ENCODE peak calls at places on chromosome 22, in four cellular contexts. One of them, this sample, is unnamed. For H3K9me3, the result is how much of the 10 kb centered on the place peaks cover.

GRCh38 chr22:40819741-40820140 is 595 bp upstream of the SLC25A17 start:
- DNase-seq in tibial nerve: no peak
- DNase-seq in ovary: no peak
- DNase-seq in A549: no peak
- DNase-seq in this sample: no peak

GRCh38 chr22:27815826-27816530 is 14.4 kb upstream of the MN1 start:
- DNase-seq in A549: no peak
- DNase-seq in tibial nerve: no peak
- DNase-seq in ovary: no peak
- DNase-seq in this sample: no peak

GRCh38 chr22:20774882-20775281 is 969 bp downstream of the SERPIND1 start:
- DNase-seq in ovary: no peak
- DNase-seq in A549: no peak
- DNase-seq in tibial nerve: no peak
- DNase-seq in this sample: no peak

GRCh38 chr22:44199164-44199563 is 18.4 kb downstream of the PARVG start:
- DNase-seq in ovary: no peak
- DNase-seq in tibial nerve: no peak
- DNase-seq in A549: no peak
- DNase-seq in this sample: no peak

GRCh38 chr22:39959640-39960447 is at the start of gene TMA7B:
- DNase-seq in tibial nerve: no peak
- DNase-seq in ovary: no peak
- DNase-seq in A549: peak
- DNase-seq in this sample: no peak

GRCh38 chr22:36055376-36056310 is 27.0 kb upstream of the RBFOX2 start:
- DNase-seq in A549: no peak
- DNase-seq in ovary: no peak
- DNase-seq in tibial nerve: no peak
- DNase-seq in this sample: no peak

GRCh38 chr22:36467946-36468345 is 13.5 kb downstream of the TXN2 start:
- DNase-seq in A549: peak
- DNase-seq in tibial nerve: no peak
- DNase-seq in ovary: no peak
- DNase-seq in this sample: no peak

GRCh38 chr22:39452740-39453040 is 4.1 kb upstream of the MGAT3 start:
- DNase-seq in A549: no peak
- DNase-seq in ovary: no peak
- DNase-seq in tibial nerve: no peak
- DNase-seq in this sample: no peak

GRCh38 chr22:24997023-24997422 is 44.5 kb downstream of the KIAA1671 start:
- DNase-seq in tibial nerve: no peak
- DNase-seq in A549: no peak
- DNase-seq in ovary: no peak
- DNase-seq in this sample: no peak

GRCh38 chr22:26708256-26709009 is 51.0 kb downstream of the MIAT start:
- DNase-seq in ovary: no peak
- DNase-seq in tibial nerve: no peak
- DNase-seq in A549: no peak
- DNase-seq in this sample: no peak

GRCh38 chr22:17035246-17035645 is 27.2 kb upstream of the GAB4 start:
- DNase-seq in A549: no peak
- DNase-seq in tibial nerve: no peak
- DNase-seq in ovary: no peak
- DNase-seq in this sample: peak

GRCh38 chr22:37674951-37675929 is at the start of gene LGALS1:
- DNase-seq in A549: peak
- DNase-seq in ovary: peak
- DNase-seq in tibial nerve: peak
- DNase-seq in this sample: peak

GRCh38 chr22:19522881-19523239 is 1.4 kb downstream of the CLDN5 start:
- DNase-seq in A549: no peak
- DNase-seq in tibial nerve: no peak
- DNase-seq in ovary: no peak
- DNase-seq in this sample: no peak

GRCh38 chr22:40654522-40655167 is 18.1 kb upstream of the MRTFA start:
- DNase-seq in A549: peak
- DNase-seq in ovary: peak
- DNase-seq in tibial nerve: peak
- DNase-seq in this sample: peak

GRCh38 chr22:41831383-41831782 is 1.5 kb upstream of the SREBF2 start:
- DNase-seq in ovary: no peak
- DNase-seq in tibial nerve: no peak
- DNase-seq in A549: no peak
- DNase-seq in this sample: peak

GRCh38 chr22:39268645-39269044 is 23.9 kb upstream of the PDGFB start:
- DNase-seq in tibial nerve: no peak
- DNase-seq in ovary: no peak
- DNase-seq in A549: no peak
- DNase-seq in this sample: no peak

GRCh38 chr22:33324228-33324627 is 266.0 kb upstream of the SYN3 start:
- DNase-seq in tibial nerve: no peak
- DNase-seq in ovary: no peak
- DNase-seq in A549: no peak
- DNase-seq in this sample: no peak

GRCh38 chr22:37119872-37120271 is 10.4 kb upstream of the TMPRSS6 start:
- DNase-seq in A549: no peak
- DNase-seq in ovary: no peak
- DNase-seq in tibial nerve: no peak
- DNase-seq in this sample: no peak

GRCh38 chr22:40008726-40009125 is 14.0 kb downstream of the FAM83F start:
- DNase-seq in tibial nerve: no peak
- DNase-seq in A549: no peak
- DNase-seq in ovary: no peak
- DNase-seq in this sample: no peak

GRCh38 chr22:39771486-39771885 is 122.1 kb downstream of the ENTHD1 start:
- DNase-seq in ovary: no peak
- DNase-seq in tibial nerve: no peak
- DNase-seq in A549: no peak
- DNase-seq in this sample: no peak

GRCh38 chr22:44802956-44803355 is 50.6 kb downstream of the ARHGAP8 start:
- DNase-seq in tibial nerve: no peak
- DNase-seq in ovary: no peak
- DNase-seq in A549: no peak
- DNase-seq in this sample: no peak

GRCh38 chr22:44363214-44363979 is 50.6 kb upstream of the SHISAL1 start:
- DNase-seq in ovary: peak
- DNase-seq in A549: peak
- DNase-seq in tibial nerve: peak
- DNase-seq in this sample: no peak

GRCh38 chr22:20089977-20090729 is 10.1 kb downstream of the DGCR8 start:
- DNase-seq in ovary: no peak
- DNase-seq in A549: no peak
- DNase-seq in tibial nerve: no peak
- DNase-seq in this sample: no peak

GRCh38 chr22:17592201-17592600 is 28.9 kb downstream of the SLC25A18 start:
- DNase-seq in ovary: peak
- DNase-seq in A549: no peak
- DNase-seq in tibial nerve: no peak
- DNase-seq in this sample: no peak

GRCh38 chr22:41919357-41920224 is 4.7 kb upstream of the SHISA8 start:
- DNase-seq in ovary: peak
- DNase-seq in tibial nerve: no peak
- DNase-seq in A549: no peak
- DNase-seq in this sample: no peak

GRCh38 chr22:17159504-17159951 is 451 bp upstream of the HDHD5 start:
- DNase-seq in tibial nerve: no peak
- DNase-seq in A549: peak
- DNase-seq in ovary: peak
- DNase-seq in this sample: no peak

GRCh38 chr22:37051629-37052385 is at the start of gene KCTD17:
- DNase-seq in A549: peak
- DNase-seq in ovary: peak
- DNase-seq in tibial nerve: peak
- DNase-seq in this sample: no peak

GRCh38 chr22:35972559-35972958 is 56.1 kb downstream of the RBFOX2 start:
- DNase-seq in tibial nerve: no peak
- DNase-seq in A549: no peak
- DNase-seq in ovary: no peak
- DNase-seq in this sample: no peak

GRCh38 chr22:33391298-33391697 is 333.1 kb upstream of the SYN3 start:
- DNase-seq in ovary: no peak
- DNase-seq in A549: no peak
- DNase-seq in tibial nerve: no peak
- DNase-seq in this sample: no peak

GRCh38 chr22:41380993-41381328 is 781 bp upstream of the TEF start:
- DNase-seq in ovary: no peak
- DNase-seq in A549: peak
- DNase-seq in tibial nerve: no peak
- DNase-seq in this sample: no peak

GRCh38 chr22:42930810-42931420 is 73.8 kb upstream of the ARFGAP3 start:
- DNase-seq in ovary: no peak
- DNase-seq in A549: peak
- DNase-seq in tibial nerve: no peak
- DNase-seq in this sample: no peak

GRCh38 chr22:17117890-17118289 is 3.3 kb downstream of the TMEM121B start:
- DNase-seq in A549: no peak
- DNase-seq in ovary: no peak
- DNase-seq in tibial nerve: no peak
- DNase-seq in this sample: no peak

GRCh38 chr22:19568337-19569311 is 44.4 kb upstream of the CLDN5 start:
- DNase-seq in tibial nerve: no peak
- DNase-seq in A549: peak
- DNase-seq in ovary: no peak
- DNase-seq in this sample: no peak

GRCh38 chr22:25360411-25360810 is 141.0 kb downstream of the CRYBB2 start:
- DNase-seq in A549: no peak
- DNase-seq in tibial nerve: no peak
- DNase-seq in ovary: no peak
- DNase-seq in this sample: no peak

GRCh38 chr22:38290347-38290746 is 17.5 kb upstream of the TMEM184B start:
- DNase-seq in ovary: no peak
- DNase-seq in A549: no peak
- DNase-seq in tibial nerve: no peak
- DNase-seq in this sample: no peak

GRCh38 chr22:24270556-24271405 is at the start of gene SPECC1L:
- DNase-seq in ovary: peak
- DNase-seq in tibial nerve: peak
- DNase-seq in A549: peak
- DNase-seq in this sample: peak

DNA sequence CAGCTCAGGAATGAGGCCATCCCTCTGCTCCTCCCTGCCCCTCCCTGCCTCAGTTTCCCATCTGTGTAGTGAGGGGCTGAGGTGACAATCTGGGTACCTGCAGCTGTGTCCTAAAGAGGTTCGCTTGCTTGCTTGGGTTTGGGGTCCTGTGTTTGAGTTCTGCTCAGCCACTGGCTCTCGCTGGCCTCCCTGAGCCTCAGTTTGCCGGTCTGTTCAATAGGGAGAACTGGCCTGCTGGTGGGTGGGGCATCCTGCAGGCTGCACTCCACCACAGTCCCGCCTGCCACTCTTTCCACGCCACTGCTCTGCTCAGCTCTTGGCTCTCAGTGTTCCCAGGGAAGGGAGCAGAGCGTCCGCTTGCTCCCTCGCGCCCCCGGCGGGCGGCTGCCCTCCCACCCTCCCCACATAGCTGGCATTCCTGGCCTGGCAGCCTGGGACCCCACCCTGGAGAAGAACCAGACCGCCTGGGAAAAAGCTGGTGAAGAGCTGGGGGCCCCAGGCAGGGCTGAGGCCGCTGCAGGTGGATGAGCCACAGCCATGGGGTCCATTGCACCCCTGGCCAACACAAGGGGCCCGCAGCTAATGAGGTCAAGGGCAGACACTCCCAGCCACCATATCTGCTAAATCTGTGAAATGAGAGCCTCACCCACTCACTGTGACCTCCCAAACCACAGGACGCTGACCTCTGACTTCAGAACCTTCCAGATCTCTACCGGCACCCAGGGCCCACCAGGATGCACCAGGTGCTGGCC is 15.1 kb downstream of the WNT7B start:
- DNase-seq in tibial nerve: no peak
- DNase-seq in A549: no peak
- DNase-seq in ovary: no peak
- DNase-seq in this sample: no peak
- H3K9me3 ChIP-seq in tibial nerve: under half
- H3K9me3 ChIP-seq in A549: under half
- H3K9me3 ChIP-seq in ovary: under half
- H3K9me3 ChIP-seq in this sample: under half

DNA sequence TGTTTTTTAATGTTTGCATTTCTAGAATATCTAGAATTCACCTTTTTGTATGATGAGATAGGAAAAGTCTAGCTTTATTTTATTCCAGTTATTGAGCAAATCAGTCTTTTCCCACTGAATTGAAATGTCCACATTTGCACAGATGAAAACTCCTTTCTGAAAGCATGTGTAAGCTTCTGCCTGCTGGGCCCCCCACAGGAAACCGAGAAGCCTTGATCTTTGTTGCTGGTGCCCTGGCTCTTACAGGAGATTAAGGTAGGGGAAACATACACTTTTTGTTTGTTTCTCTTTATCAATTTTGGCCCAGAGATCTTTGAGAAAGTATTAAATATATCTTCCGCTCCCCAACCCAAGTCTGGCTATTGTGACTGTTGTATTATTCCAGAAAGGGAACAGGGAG is 87.2 kb upstream of the GNAZ start:
- DNase-seq in tibial nerve: no peak
- DNase-seq in A549: no peak
- DNase-seq in ovary: no peak
- DNase-seq in this sample: no peak
- H3K9me3 ChIP-seq in tibial nerve: under half
- H3K9me3 ChIP-seq in A549: under half
- H3K9me3 ChIP-seq in ovary: under half
- H3K9me3 ChIP-seq in this sample: under half

GRCh38 chr22:47372111-47372581 is 609.7 kb downstream of the TBC1D22A start:
- DNase-seq in ovary: no peak
- DNase-seq in A549: no peak
- DNase-seq in tibial nerve: no peak
- DNase-seq in this sample: no peak
- H3K9me3 ChIP-seq in ovary: under half
- H3K9me3 ChIP-seq in A549: under half
- H3K9me3 ChIP-seq in tibial nerve: under half
- H3K9me3 ChIP-seq in this sample: under half

GRCh38 chr22:31871475-31871874 is 72.9 kb upstream of the YWHAH start:
- DNase-seq in ovary: no peak
- DNase-seq in A549: no peak
- DNase-seq in tibial nerve: no peak
- DNase-seq in this sample: no peak
- H3K9me3 ChIP-seq in ovary: under half
- H3K9me3 ChIP-seq in A549: under half
- H3K9me3 ChIP-seq in tibial nerve: under half
- H3K9me3 ChIP-seq in this sample: under half

DNA sequence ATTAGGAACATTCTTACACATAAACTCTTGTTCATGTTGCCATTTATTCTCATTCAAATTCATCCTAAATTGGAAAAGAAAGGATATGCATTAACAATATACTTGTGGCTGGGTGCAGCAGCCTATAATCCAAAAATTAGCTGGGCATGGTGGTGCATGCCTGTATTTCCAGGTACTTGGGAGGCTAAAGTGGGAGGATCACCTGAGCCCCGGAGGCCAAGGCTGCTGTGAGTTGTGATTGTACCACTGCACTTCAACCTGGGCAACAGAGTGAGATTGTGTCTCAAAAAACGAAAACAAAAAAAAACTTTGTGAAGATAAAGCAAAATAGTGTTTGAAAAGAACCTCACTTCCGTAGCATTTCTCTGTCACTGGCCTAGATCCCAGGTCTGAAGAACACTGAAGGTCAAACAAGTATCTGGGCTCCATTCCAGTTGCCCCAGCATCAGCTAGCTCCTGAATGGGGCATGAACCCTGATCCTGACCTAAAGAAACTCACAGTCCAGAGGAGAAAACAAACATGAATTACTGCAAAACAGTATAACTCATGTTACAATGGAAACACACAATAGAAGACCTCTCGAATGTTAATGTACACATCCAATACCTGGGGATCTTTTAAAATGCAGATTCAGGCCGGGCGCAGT is 32.2 kb downstream of the TUG1 start:
- DNase-seq in A549: no peak
- DNase-seq in tibial nerve: no peak
- DNase-seq in ovary: no peak
- DNase-seq in this sample: no peak
- H3K9me3 ChIP-seq in A549: under half
- H3K9me3 ChIP-seq in tibial nerve: under half
- H3K9me3 ChIP-seq in ovary: under half
- H3K9me3 ChIP-seq in this sample: under half